ENCODE peak calls at places on chromosome 4, in ten cellular contexts. B is stimulated activated CD4-positive, alpha-beta T cell treated with anti-CD3 and anti-CD28 coated beads, Interleukin-15, amount 100 ng/mL, for 1 hour; M is GM10248; I is stimulated activated naive CD8-positive, alpha-beta T cell treated with anti-CD3 and anti-CD28 coated beads, Interleukin-15, Interleukin-2, amounts not matched to agents 100 U/mL and 50 U/mL, for 24 hours; O is AG09309; N is stimulated activated CD8-positive, alpha-beta memory T cell treated with anti-CD3 and anti-CD28 coated beads, Interleukin-15, amount 100 ng/mL, for 4 hours; Y is germinal center; E is neuronal stem cell; Q is activated CD8-positive, alpha-beta memory T cell treated with anti-CD3 and anti-CD28 coated beads for 48 hours; H is mucosa of gallbladder. F is an unnamed sample.

GRCh38 chr4:172143605-172144314 is 330.6 kb downstream of the GALNTL6 start:
- DNase-seq in B (no peak), M (no peak), I (no peak), O (no peak), N (no peak), Y (no peak), E (no peak), Q (no peak), H (no peak), F (no peak)

GRCh38 chr4:37453004-37453360 is 208.4 kb downstream of the NWD2 start:
- DNase-seq in B (no peak), M (peak; percentile 71), I (peak; percentile 46), O (peak; percentile 2), N (no peak), Y (peak; percentile 36), E (peak; percentile 59), Q (no peak), H (peak; percentile 78), F (peak; percentile 80)

GRCh38 chr4:7710126-7710525 is 229.5 kb downstream of the AFAP1 start:
- DNase-seq in B (no peak), M (no peak), I (no peak), O (no peak), N (no peak), Y (no peak), E (no peak), Q (no peak), H (no peak), F (no peak)

GRCh38 chr4:184860018-184860530 is 34.3 kb upstream of the ACSL1 start:
- DNase-seq in B (no peak), M (peak; percentile 49), I (no peak), O (no peak), N (no peak), Y (no peak), E (no peak), Q (no peak), H (no peak), F (no peak)

GRCh38 chr4:56226579-56226978 is 160.7 kb downstream of the AASDH start:
- DNase-seq in B (no peak), M (no peak), I (no peak), O (no peak), N (no peak), Y (no peak), E (no peak), Q (no peak), H (no peak), F (no peak)

GRCh38 chr4:98470831-98471230 is 187.6 kb downstream of the TSPAN5 start:
- DNase-seq in B (no peak), M (no peak), I (no peak), O (peak; percentile 85), N (no peak), Y (no peak), E (no peak), Q (no peak), H (no peak), F (no peak)

GRCh38 chr4:41600243-41600642 is 62.3 kb downstream of the LIMCH1 start:
- DNase-seq in B (no peak), M (no peak), I (no peak), O (no peak), N (no peak), Y (no peak), E (no peak), Q (no peak), H (peak; percentile 17), F (no peak)

GRCh38 chr4:67198757-67199156 is 346.5 kb downstream of the CENPC start:
- DNase-seq in B (no peak), M (peak; percentile 4), I (no peak), O (no peak), N (no peak), Y (no peak), E (no peak), Q (no peak), H (no peak), F (peak; percentile 35)

GRCh38 chr4:16120720-16121119 is 36.9 kb upstream of the PROM1 start:
- DNase-seq in B (no peak), M (peak; percentile 26), I (no peak), O (no peak), N (no peak), Y (no peak), E (no peak), Q (no peak), H (no peak), F (no peak)

GRCh38 chr4:109113511-109113910 is 188.9 kb downstream of the COL25A1 start:
- DNase-seq in B (no peak), M (no peak), I (no peak), O (peak; percentile 8), N (no peak), Y (no peak), E (no peak), Q (no peak), H (no peak), F (no peak)

GRCh38 chr4:37365888-37366287 is 121.3 kb downstream of the NWD2 start:
- DNase-seq in B (no peak), M (no peak), I (no peak), O (no peak), N (no peak), Y (no peak), E (no peak), Q (no peak), H (no peak), F (no peak)

GRCh38 chr4:92521941-92522340 is 218.2 kb downstream of the GRID2 start:
- DNase-seq in B (no peak), M (no peak), I (no peak), O (no peak), N (no peak), Y (no peak), E (no peak), Q (no peak), H (no peak), F (no peak)

GRCh38 chr4:3765271-3766206 is 646 bp upstream of the ADRA2C start:
- DNase-seq in B (no peak), M (no peak), I (peak; percentile 15), O (peak; percentile 4), N (no peak), Y (peak; percentile 28), E (peak; percentile 61), Q (no peak), H (peak; percentile 30), F (peak; percentile 58)

GRCh38 chr4:137502730-137503129 is 29.6 kb downstream of the PCDH18 start:
- DNase-seq in B (no peak), M (no peak), I (no peak), O (no peak), N (no peak), Y (no peak), E (no peak), Q (no peak), H (no peak), F (no peak)

GRCh38 chr4:1375761-1376322 is 28.8 kb downstream of the UVSSA start:
- DNase-seq in B (no peak), M (no peak), I (no peak), O (no peak), N (no peak), Y (no peak), E (no peak), Q (no peak), H (no peak), F (no peak)

GRCh38 chr4:23857353-23857752 is 32.5 kb downstream of the PPARGC1A start:
- DNase-seq in B (no peak), M (no peak), I (no peak), O (peak; percentile 7), N (no peak), Y (no peak), E (no peak), Q (no peak), H (no peak), F (no peak)

F was measured in HAP-1.